ENCODE peak calls at places on chromosome 19, in eight cellular contexts. O is transverse colon, C is esophagus muscularis mucosa, F is ovary, H is suprapubic skin, U is HepG2, Q is H1, I is A549. E is an unnamed sample.

GRCh38 chr19:50003810-50004419 is 21.3 kb downstream of the VRK3 start:
- DNase-seq in U (no peak), C (no peak), Q (no peak), F (peak; percentile 52), O (peak; percentile 15), I (peak; percentile 86), H (no peak), E (no peak)

GRCh38 chr19:43872547-43873336 is 45.6 kb downstream of the ZNF283 start:
- DNase-seq in F (no peak), C (no peak), O (no peak), H (no peak), I (peak; percentile 18), Q (no peak), U (no peak), E (no peak)

GRCh38 chr19:43658001-43658400 is 12.0 kb downstream of the PLAUR start:
- DNase-seq in I (no peak), O (no peak), Q (no peak), F (no peak), C (no peak), U (no peak), H (no peak), E (no peak)

GRCh38 chr19:39470724-39471339 is 9.8 kb upstream of the TIMM50 start:
- DNase-seq in U (no peak), C (no peak), H (no peak), Q (no peak), F (no peak), I (no peak), O (no peak), E (no peak)

GRCh38 chr19:50850738-50851137 is 4.0 kb upstream of the KLK3 start:
- DNase-seq in I (no peak), H (no peak), C (no peak), U (no peak), O (no peak), F (no peak), Q (no peak), E (no peak)

GRCh38 chr19:9861503-9861902 is 26.4 kb downstream of the PIN1 start:
- DNase-seq in H (no peak), Q (no peak), O (no peak), C (no peak), U (no peak), F (no peak), I (no peak), E (no peak)

GRCh38 chr19:58544591-58545285 is 874 bp downstream of the TRIM28 start:
- DNase-seq in U (no peak), O (no peak), I (peak; percentile 40), F (peak; percentile 74), H (no peak), C (no peak), Q (no peak), E (no peak)

GRCh38 chr19:34253711-34254551 is 423 bp upstream of the GARRE1 start:
- DNase-seq in U (peak; percentile 66), O (peak; percentile 92), Q (peak; percentile 96), H (peak; percentile 91), F (peak; percentile 87), I (no peak), C (no peak), E (peak; percentile 78)

GRCh38 chr19:29479941-29480340 is 45.9 kb upstream of the VSTM2B start:
- DNase-seq in U (no peak), I (no peak), O (no peak), H (no peak), C (peak; percentile 57), Q (peak; percentile 32), F (no peak), E (no peak)

GRCh38 chr19:917323-918151 is at the start of gene KISS1R:
- DNase-seq in H (no peak), O (no peak), I (peak; percentile 59), U (peak; percentile 71), Q (peak; percentile 91), F (no peak), C (no peak), E (no peak)

GRCh38 chr19:46828484-46828883 is 22.2 kb downstream of the AP2S1 start:
- DNase-seq in C (no peak), I (no peak), F (no peak), U (no peak), O (no peak), Q (no peak), H (no peak), E (no peak)

GRCh38 chr19:18719541-18719940 is 36.1 kb downstream of the CRTC1 start:
- DNase-seq in F (no peak), H (no peak), C (no peak), U (no peak), I (no peak), O (no peak), Q (no peak), E (no peak)

GRCh38 chr19:5826531-5827341 is 12.8 kb downstream of the FUT6 start:
- DNase-seq in Q (peak; percentile 74), C (no peak), U (peak; percentile 87), F (no peak), H (no peak), I (peak; percentile 70), O (peak; percentile 88), E (no peak)

GRCh38 chr19:39413269-39413902 is 917 bp downstream of the PLEKHG2 start:
- DNase-seq in Q (peak; percentile 72), U (no peak), I (peak; percentile 67), O (peak; percentile 58), H (peak; percentile 84), F (peak; percentile 83), C (no peak), E (no peak)

GRCh38 chr19:406121-406711 is 2.7 kb downstream of the C2CD4C start:
- DNase-seq in O (no peak), Q (peak; percentile 46), C (no peak), F (no peak), I (no peak), U (no peak), H (peak; percentile 69), E (no peak)

GRCh38 chr19:38204728-38205127 is 19.3 kb downstream of the DPF1 start:
- DNase-seq in I (no peak), H (no peak), U (no peak), F (no peak), O (no peak), C (no peak), Q (no peak), E (no peak)

GRCh38 chr19:42345191-42345812 is 19.9 kb downstream of the MEGF8 start:
- DNase-seq in F (no peak), Q (no peak), O (no peak), C (no peak), I (no peak), H (no peak), U (no peak), E (no peak)

GRCh38 chr19:2038284-2039081 is 12.6 kb downstream of the MKNK2 start:
- DNase-seq in H (peak; percentile 79), F (peak; percentile 17), Q (peak; percentile 44), I (no peak), O (no peak), U (no peak), C (no peak), E (no peak)

GRCh38 chr19:2039082-2039958 is 11.7 kb downstream of the MKNK2 start:
- DNase-seq in F (peak; percentile 33), H (peak; percentile 74), O (no peak), C (no peak), U (no peak), I (no peak), Q (peak; percentile 43), E (no peak)

GRCh38 chr19:2041436-2041685 is 9.7 kb downstream of the MKNK2 start:
- DNase-seq in Q (no peak), O (no peak), H (no peak), I (no peak), F (no peak), U (no peak), C (no peak), E (no peak)

GRCh38 chr19:2040647-2041435 is 10.2 kb downstream of the MKNK2 start:
- DNase-seq in O (no peak), F (peak; percentile 22), H (peak; percentile 71), C (no peak), U (no peak), Q (no peak), I (no peak), E (no peak)

GRCh38 chr19:2039959-2040646 is 10.9 kb downstream of the MKNK2 start:
- DNase-seq in I (no peak), O (no peak), C (no peak), U (no peak), F (peak; percentile 36), Q (no peak), H (peak; percentile 76), E (no peak)
- TF ChIP-seq EP300 in I (no peak), O (no peak), C (no peak), U (no peak), F (no peak), Q (no peak), H (no peak), E (no peak)

GRCh38 chr19:16860118-16860517 is 28.7 kb upstream of the F2RL3 start:
- DNase-seq in H (no peak), I (no peak), C (no peak), Q (no peak), O (no peak), F (no peak), U (no peak), E (no peak)
- TF ChIP-seq POLR2A in H (no peak), I (no peak), C (no peak), Q (no peak), O (no peak), F (no peak), U (no peak), E (no peak)

GRCh38 chr19:41025871-41026270 is 34.8 kb downstream of the CYP2B6 start:
- DNase-seq in Q (peak; percentile 71), I (peak; percentile 22), U (no peak), F (no peak), H (peak; percentile 65), C (no peak), O (no peak), E (no peak)

GRCh38 chr19:41029524-41030432 is 38.7 kb downstream of the CYP2B6 start:
- DNase-seq in C (peak; percentile 57), O (no peak), U (no peak), Q (no peak), I (no peak), F (no peak), H (peak; percentile 18), E (no peak)

GRCh38 chr19:41027273-41027967 is 36.3 kb downstream of the CYP2B6 start:
- DNase-seq in I (no peak), O (no peak), F (no peak), C (peak; percentile 78), H (peak; percentile 26), Q (no peak), U (no peak), E (no peak)

GRCh38 chr19:41023193-41023592 is 32.1 kb downstream of the CYP2B6 start:
- DNase-seq in H (peak; percentile 12), O (no peak), U (no peak), I (no peak), Q (no peak), C (peak; percentile 42), F (no peak), E (no peak)

DNA sequence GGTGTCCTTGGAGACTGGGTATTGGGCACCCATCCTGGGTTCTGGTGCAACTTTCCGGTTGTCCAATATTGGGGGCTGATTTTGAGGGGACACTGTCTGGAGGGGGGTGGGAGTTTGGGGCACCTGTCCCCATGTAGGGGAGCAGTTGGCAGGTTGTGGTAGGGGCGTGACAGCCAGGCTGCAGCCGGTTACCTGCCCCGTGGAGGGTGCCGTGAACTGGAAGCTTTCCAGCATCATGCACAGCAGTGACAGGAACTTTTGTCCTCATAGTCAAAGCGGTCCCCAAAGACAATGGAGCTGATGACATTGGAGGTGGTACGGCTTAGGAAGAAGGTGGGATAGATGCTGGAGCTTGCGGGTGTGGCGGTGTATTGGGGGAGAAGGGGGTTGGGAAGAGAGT is 34.3 kb downstream of the CYP2B6 start:
- DNase-seq in Q (no peak), I (no peak), F (no peak), C (no peak), H (peak; percentile 59), U (no peak), O (no peak), E (no peak)
- TF ChIP-seq EP300 in Q (no peak), I (no peak), F (no peak), C (no peak), H (no peak), U (no peak), O (no peak), E (no peak)

GRCh38 chr19:52221031-52221430 is 31.2 kb downstream of the PPP2R1A start:
- DNase-seq in I (no peak), H (no peak), O (no peak), F (no peak), Q (no peak), C (no peak), U (no peak), E (no peak)
- TF ChIP-seq POLR2A in I (no peak), H (no peak), O (no peak), F (no peak), Q (no peak), C (no peak), U (no peak), E (no peak)